ENCODE peak calls at places on chromosomes 4 and X, in four cellular contexts. Q, L, R and O are unnamed samples.

GRCh38 chr4:99221980-99222379 is 2.9 kb upstream of the ADH6 start:
- DNase-seq in Q (peak; percentile 9), L (no peak), R (no peak), O (no peak)

GRCh38 chr4:25088342-25088952 is 57.7 kb upstream of the LGI2 start:
- DNase-seq in Q (peak; percentile 48), L (no peak), R (peak; percentile 24), O (no peak)

GRCh38 chr4:16029329-16029728 is 54.5 kb downstream of the PROM1 start:
- DNase-seq in Q (peak; percentile 66), L (peak; percentile 13), R (peak; percentile 78), O (no peak)

GRCh38 chr4:128155874-128156456 is 94.9 kb downstream of the LARP1B start:
- DNase-seq in Q (no peak), L (no peak), R (no peak), O (no peak)

GRCh38 chr4:2673157-2673556 is 83.0 kb downstream of the TNIP2 start:
- DNase-seq in Q (no peak), L (no peak), R (no peak), O (no peak)

GRCh38 chr4:4858527-4858926 is 938 bp upstream of the MSX1 start:
- DNase-seq in Q (no peak), L (no peak), R (no peak), O (no peak)

GRCh38 chr4:38757945-38758344 is 24.8 kb downstream of the TLR10 start:
- DNase-seq in Q (no peak), L (no peak), R (no peak), O (no peak)

GRCh38 chr4:7857238-7857701 is 82.4 kb downstream of the AFAP1 start:
- DNase-seq in Q (peak; percentile 92), L (no peak), R (peak; percentile 96), O (no peak)

GRCh38 chr4:104964387-104965175 is 182.1 kb upstream of the TET2 start:
- DNase-seq in Q (no peak), L (no peak), R (no peak), O (no peak)

GRCh38 chr4:138374947-138375346 is 132.8 kb upstream of the SLC7A11 start:
- DNase-seq in Q (no peak), L (no peak), R (no peak), O (no peak)

GRCh38 chr4:176302283-176303275 is 17.2 kb upstream of the SPCS3 start:
- DNase-seq in Q (peak; percentile 83), L (no peak), R (peak; percentile 87), O (no peak)

GRCh38 chr4:55554453-55555030 is 7.8 kb upstream of the CLOCK start:
- DNase-seq in Q (peak; percentile 71), L (no peak), R (no peak), O (no peak)

GRCh38 chr4:15778191-15778741 is at the start of gene CD38:
- DNase-seq in Q (peak; percentile 33), L (peak; percentile 47), R (no peak), O (no peak)

DNA sequence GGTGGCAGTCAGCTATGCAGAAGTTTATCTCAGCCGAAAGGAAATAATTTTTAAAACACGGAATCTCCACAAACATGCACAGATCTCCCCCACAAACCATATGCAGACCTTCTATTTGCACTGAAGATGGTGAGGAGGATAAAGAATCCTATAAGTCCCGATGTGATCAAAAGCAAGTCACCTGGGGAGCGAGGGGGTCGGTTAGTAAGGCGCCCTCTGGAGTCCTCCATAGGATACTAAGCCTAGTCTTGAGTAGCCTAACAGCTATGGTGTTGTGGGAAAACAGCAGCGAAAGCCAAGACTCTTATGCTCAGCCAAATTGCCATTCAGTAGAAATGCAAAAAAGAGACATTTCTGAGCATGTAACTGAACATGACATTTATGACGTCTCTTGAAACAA is 210.9 kb downstream of the FRMPD4 start:
- DNase-seq in Q (no peak), L (no peak), R (no peak), O (no peak)
- TF ChIP-seq CTCF in Q (no peak), L (no peak), R (no peak), O (no peak)

GRCh38 chrX:95585321-95585720 is 1099.3 kb upstream of the DIAPH2 start:
- DNase-seq in Q (no peak), L (no peak), R (no peak), O (no peak)
- TF ChIP-seq CTCF in Q (no peak), L (no peak), R (no peak), O (no peak)

GRCh38 chrX:44104699-44105098 is 131.5 kb upstream of the NDP start:
- DNase-seq in Q (no peak), L (no peak), R (no peak), O (no peak)
- TF ChIP-seq CTCF in Q (no peak), L (no peak), R (no peak), O (no peak)

GRCh38 chr4:37715889-37716402 is 29.8 kb upstream of the RELL1 start:
- DNase-seq in Q (peak; percentile 35), L (no peak), R (peak; percentile 62), O (no peak)
- TF ChIP-seq CTCF in Q (no peak), L (no peak), R (no peak), O (no peak)

GRCh38 chr4:186131935-186132334 is 27.4 kb downstream of the FAM149A start:
- DNase-seq in Q (no peak), L (no peak), R (no peak), O (no peak)

GRCh38 chr4:186134254-186134653 is 29.8 kb downstream of the FAM149A start:
- DNase-seq in Q (no peak), L (no peak), R (no peak), O (no peak)

GRCh38 chr4:186128842-186129241 is 24.3 kb downstream of the FAM149A start:
- DNase-seq in Q (no peak), L (no peak), R (no peak), O (no peak)

GRCh38 chr4:186137193-186137792 is 32.8 kb downstream of the FAM149A start:
- DNase-seq in Q (peak; percentile 46), L (no peak), R (peak; percentile 4), O (no peak)

DNA sequence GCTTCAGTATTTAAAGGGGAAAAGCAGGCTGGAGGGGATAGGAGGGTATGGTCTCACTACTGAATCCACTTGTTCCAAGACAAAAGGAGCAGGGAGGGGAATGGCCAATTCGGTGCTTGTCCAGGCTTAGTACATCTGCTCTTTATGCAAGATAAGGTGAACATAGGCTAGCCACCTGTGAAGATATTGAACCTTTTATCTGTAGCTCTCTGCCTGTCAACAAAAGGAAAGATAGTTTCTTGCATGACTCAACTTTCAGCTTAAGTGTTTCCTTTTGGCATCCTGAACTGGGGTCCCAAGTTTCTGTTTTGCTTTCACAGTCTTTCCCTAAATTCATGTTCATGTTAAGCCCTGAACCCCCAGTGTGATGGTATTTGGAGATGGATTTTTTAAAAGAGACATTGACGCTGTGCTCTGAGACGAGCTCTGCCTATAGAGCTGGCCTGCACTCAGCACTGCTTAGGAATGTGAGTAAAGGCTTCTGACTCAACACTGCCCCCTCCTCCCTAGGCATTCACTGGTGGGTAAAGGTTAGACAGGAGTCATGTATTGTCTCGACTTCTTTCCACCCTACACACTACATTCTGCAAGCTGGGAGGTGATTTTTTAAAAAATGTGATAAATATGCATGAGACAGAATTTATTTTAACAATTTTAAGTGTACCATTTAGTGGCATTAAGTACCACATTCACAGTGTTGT is 28.2 kb downstream of the FAM149A start:
- DNase-seq in Q (peak; percentile 4), L (peak; percentile 41), R (peak; percentile 54), O (no peak)
- TF ChIP-seq CTCF in Q (no peak), L (peak; percentile 21), R (no peak), O (peak; percentile 58)

GRCh38 chrX:13687203-13687602 is 1.7 kb upstream of the RAB9A start:
- DNase-seq in Q (no peak), L (no peak), R (no peak), O (no peak)

GRCh38 chrX:13688384-13688771 is 550 bp upstream of the RAB9A start:
- DNase-seq in Q (no peak), L (no peak), R (no peak), O (no peak)

GRCh38 chrX:13681595-13681994 is 7.3 kb upstream of the RAB9A start:
- DNase-seq in Q (no peak), L (no peak), R (no peak), O (no peak)

GRCh38 chrX:13685126-13685763 is 3.7 kb upstream of the RAB9A start:
- DNase-seq in Q (peak; percentile 52), L (no peak), R (peak; percentile 23), O (no peak)

GRCh38 chrX:13684361-13684760 is 4.6 kb upstream of the RAB9A start:
- DNase-seq in Q (peak; percentile 34), L (no peak), R (no peak), O (no peak)
- TF ChIP-seq CTCF in Q (no peak), L (no peak), R (no peak), O (no peak)

DNA sequence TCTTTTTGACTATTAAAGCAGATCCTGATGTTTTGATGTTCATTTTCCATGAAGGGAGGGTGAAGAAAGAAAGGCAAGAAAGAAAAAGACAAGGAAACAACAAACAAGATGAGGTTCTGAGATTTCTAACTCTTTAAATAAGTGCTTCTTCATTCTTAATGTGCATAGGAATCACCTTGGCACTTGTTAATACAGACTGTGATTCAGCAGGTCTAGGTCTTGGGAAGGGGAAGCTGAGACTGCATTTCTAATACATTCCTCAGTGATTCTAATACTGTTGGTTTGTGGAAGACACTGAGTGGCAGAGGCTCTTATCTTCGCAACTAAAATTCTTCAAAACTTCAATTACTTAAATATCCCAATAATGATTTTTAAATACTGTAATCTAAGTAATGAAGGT is 95.2 kb upstream of the NAP1L5 start:
- DNase-seq in Q (peak; percentile 47), L (no peak), R (peak; percentile 74), O (no peak)
- TF ChIP-seq CTCF in Q (no peak), L (no peak), R (no peak), O (no peak)

DNA sequence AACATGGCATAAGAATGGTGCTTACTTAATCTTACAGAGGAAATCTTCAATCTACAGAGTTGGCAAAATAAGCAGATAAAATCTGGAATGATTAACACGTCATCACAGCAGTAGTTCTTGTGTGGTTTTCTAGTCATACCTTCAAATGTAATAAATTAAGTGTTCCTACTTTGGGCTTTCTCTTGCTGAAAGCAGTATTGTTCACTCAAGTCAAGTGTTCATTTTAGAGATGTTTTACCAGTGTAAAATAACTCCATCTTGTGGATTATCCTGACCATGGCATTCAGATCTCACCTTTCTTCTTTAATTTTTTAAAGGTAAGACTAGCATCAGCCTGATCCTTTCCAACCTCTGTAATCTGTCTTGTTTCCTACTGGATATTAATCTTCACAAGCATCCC is 72.9 kb downstream of the ADAMTS3 start:
- DNase-seq in Q (no peak), L (no peak), R (peak; percentile 33), O (no peak)
- TF ChIP-seq CTCF in Q (no peak), L (no peak), R (peak; percentile 8), O (peak; percentile 14)

GRCh38 chrX:39839371-39839770 is 258.4 kb downstream of the BCOR start:
- DNase-seq in Q (no peak), L (no peak), R (no peak), O (no peak)
- TF ChIP-seq CTCF in Q (no peak), L (no peak), R (no peak), O (no peak)

GRCh38 chr4:174699654-174700053 is 129.4 kb downstream of the GLRA3 start:
- DNase-seq in Q (no peak), L (no peak), R (no peak), O (no peak)
- TF ChIP-seq CTCF in Q (no peak), L (no peak), R (no peak), O (no peak)